ENCODE peak calls at places on chromosomes 1 and 21, in four cellular contexts. M is activated CD4-positive, alpha-beta T cell treated with anti-CD3 and anti-CD28 coated beads, Interleukin-2, amount 50 U/mL, for 1 hour; I is NCI-H1105 treated with DMSO at 0.1 percent for 48 hours; W is left lung. B is an unnamed sample.

GRCh38 chr1:226541231-226541630 is 7.3 kb upstream of the STUM start:
- DNase-seq in M (no peak), I (no peak), W (no peak), B (no peak)

GRCh38 chr1:75074719-75075395 is 59.3 kb upstream of the LHX8 start:
- DNase-seq in M (no peak), I (no peak), W (no peak), B (no peak)

GRCh38 chr1:201561604-201562003 is 22.7 kb downstream of the NAV1 start:
- DNase-seq in M (no peak), I (no peak), W (no peak), B (no peak)

GRCh38 chr1:203126866-203127671 is 457 bp upstream of the ADORA1 start:
- DNase-seq in M (no peak), I (no peak), W (no peak), B (no peak)

GRCh38 chr1:106568161-106568560 is 488.3 kb upstream of the PRMT6 start:
- DNase-seq in M (no peak), I (no peak), W (no peak), B (no peak)

GRCh38 chr21:24118738-24119470 is 1488.4 kb downstream of the MRPL39 start:
- DNase-seq in M (no peak), I (no peak), W (no peak), B (no peak)

GRCh38 chr1:12275370-12275769 is 45.5 kb downstream of the VPS13D start:
- DNase-seq in M (peak), I (peak), W (no peak), B (peak)

GRCh38 chr1:22808846-22809501 is 98.3 kb downstream of the EPHB2 start:
- DNase-seq in M (no peak), I (no peak), W (no peak), B (peak)

GRCh38 chr1:24905979-24906720 is 23.9 kb downstream of the RUNX3 start:
- DNase-seq in M (no peak), I (no peak), W (no peak), B (peak)

GRCh38 chr1:227887697-227888403 is 59.9 kb downstream of the WNT9A start:
- DNase-seq in M (no peak), I (no peak), W (peak), B (peak)

GRCh38 chr1:164707868-164708331 is 148.9 kb downstream of the PBX1 start:
- DNase-seq in M (no peak), I (no peak), W (no peak), B (no peak)

GRCh38 chr1:35557118-35557610 is at the start of gene KIAA0319L:
- DNase-seq in M (no peak), I (peak), W (peak), B (peak)

GRCh38 chr1:219293440-219293839 is 119.8 kb downstream of the LYPLAL1 start:
- DNase-seq in M (no peak), I (no peak), W (no peak), B (no peak)

GRCh38 chr1:240611619-240612490 is at the start of gene GREM2:
- DNase-seq in M (peak), I (peak), W (no peak), B (peak)

GRCh38 chr1:67953301-67953700 is 97.1 kb downstream of the DIRAS3 start:
- DNase-seq in M (no peak), I (no peak), W (no peak), B (no peak)

GRCh38 chr1:227940791-227941241 is 6.9 kb downstream of the WNT9A start:
- DNase-seq in M (no peak), I (no peak), W (peak), B (peak)

GRCh38 chr21:35705237-35705887 is 355.0 kb downstream of the SETD4 start:
- DNase-seq in M (no peak), I (no peak), W (no peak), B (no peak)

GRCh38 chr21:36082140-36082742 is 12.4 kb downstream of the CBR1 start:
- DNase-seq in M (no peak), I (no peak), W (no peak), B (no peak)

GRCh38 chr21:33383056-33383888 is 19.9 kb upstream of the IFNGR2 start:
- DNase-seq in M (peak), I (no peak), W (peak), B (peak)

GRCh38 chr1:3373175-3373574 is 81.3 kb upstream of the ARHGEF16 start:
- DNase-seq in M (no peak), I (no peak), W (no peak), B (no peak)

GRCh38 chr1:116377564-116378529 is 4.8 kb downstream of the ATP1A1 start:
- DNase-seq in M (peak), I (peak), W (no peak), B (peak)

B was measured in lower lobe of right lung.